ENCODE peak calls at places on chromosomes 11 and 22, in seven cellular contexts. One of them, this sample, is unnamed.
A peak's percentile ranks its signal among the peaks of the same experiment; 100 is the strongest.

GRCh38 chr11:14973621-14974020 is 1.5 kb upstream of the CALCA start:
- DNase-seq in lung: no peak
- DNase-seq in pancreas: no peak
- DNase-seq in right cardiac atrium: no peak
- DNase-seq in ascending aorta: no peak
- DNase-seq in heart left ventricle: peak; percentile 23
- DNase-seq in psoas muscle: no peak
- DNase-seq in this sample: no peak

GRCh38 chr11:118306556-118306955 is 2.0 kb downstream of the CD3E start:
- DNase-seq in lung: no peak
- DNase-seq in pancreas: no peak
- DNase-seq in right cardiac atrium: no peak
- DNase-seq in ascending aorta: no peak
- DNase-seq in heart left ventricle: no peak
- DNase-seq in psoas muscle: no peak
- DNase-seq in this sample: no peak

GRCh38 chr22:11627436-11627797 is 3900.6 kb upstream of the OR11H1 start:
- DNase-seq in lung: no peak
- DNase-seq in pancreas: no peak
- DNase-seq in right cardiac atrium: no peak
- DNase-seq in ascending aorta: no peak
- DNase-seq in heart left ventricle: peak; percentile 21
- DNase-seq in psoas muscle: no peak
- DNase-seq in this sample: no peak

GRCh38 chr22:45672564-45673481 is 1.2 kb downstream of the ATXN10 start:
- DNase-seq in lung: no peak
- DNase-seq in pancreas: no peak
- DNase-seq in right cardiac atrium: no peak
- DNase-seq in ascending aorta: no peak
- DNase-seq in heart left ventricle: no peak
- DNase-seq in psoas muscle: no peak
- DNase-seq in this sample: no peak

GRCh38 chr11:130737866-130738431 is 178.3 kb downstream of the SNX19 start:
- DNase-seq in lung: peak; percentile 40
- DNase-seq in pancreas: peak; percentile 36
- DNase-seq in right cardiac atrium: peak; percentile 87
- DNase-seq in ascending aorta: no peak
- DNase-seq in heart left ventricle: peak; percentile 89
- DNase-seq in psoas muscle: peak; percentile 65
- DNase-seq in this sample: peak; percentile 95

GRCh38 chr22:20549232-20549841 is 41.9 kb downstream of the MED15 start:
- DNase-seq in lung: no peak
- DNase-seq in pancreas: no peak
- DNase-seq in right cardiac atrium: peak; percentile 72
- DNase-seq in ascending aorta: no peak
- DNase-seq in heart left ventricle: no peak
- DNase-seq in psoas muscle: peak; percentile 54
- DNase-seq in this sample: no peak

GRCh38 chr11:27507561-27508322 is 1.2 kb upstream of the LIN7C start:
- DNase-seq in lung: no peak
- DNase-seq in pancreas: no peak
- DNase-seq in right cardiac atrium: no peak
- DNase-seq in ascending aorta: no peak
- DNase-seq in heart left ventricle: no peak
- DNase-seq in psoas muscle: no peak
- DNase-seq in this sample: no peak

GRCh38 chr11:116478676-116479075 is 294.1 kb downstream of the BUD13 start:
- DNase-seq in lung: no peak
- DNase-seq in pancreas: no peak
- DNase-seq in right cardiac atrium: no peak
- DNase-seq in ascending aorta: no peak
- DNase-seq in heart left ventricle: no peak
- DNase-seq in psoas muscle: no peak
- DNase-seq in this sample: no peak

GRCh38 chr22:31852691-31853370 is 91.5 kb upstream of the YWHAH start:
- DNase-seq in lung: no peak
- DNase-seq in pancreas: no peak
- DNase-seq in right cardiac atrium: no peak
- DNase-seq in ascending aorta: no peak
- DNase-seq in heart left ventricle: no peak
- DNase-seq in psoas muscle: no peak
- DNase-seq in this sample: no peak

GRCh38 chr11:14713518-14714244 is 70.1 kb downstream of the PDE3B start:
- DNase-seq in lung: no peak
- DNase-seq in pancreas: no peak
- DNase-seq in right cardiac atrium: no peak
- DNase-seq in ascending aorta: no peak
- DNase-seq in heart left ventricle: no peak
- DNase-seq in psoas muscle: no peak
- DNase-seq in this sample: peak; percentile 33

GRCh38 chr11:106961518-106961917 is 56.8 kb downstream of the GUCY1A2 start:
- DNase-seq in lung: no peak
- DNase-seq in pancreas: no peak
- DNase-seq in right cardiac atrium: no peak
- DNase-seq in ascending aorta: no peak
- DNase-seq in heart left ventricle: no peak
- DNase-seq in psoas muscle: no peak
- DNase-seq in this sample: no peak

GRCh38 chr11:132576706-132577105 is 955.6 kb downstream of the OPCML start:
- DNase-seq in lung: no peak
- DNase-seq in pancreas: no peak
- DNase-seq in right cardiac atrium: peak; percentile 30
- DNase-seq in ascending aorta: no peak
- DNase-seq in heart left ventricle: no peak
- DNase-seq in psoas muscle: no peak
- DNase-seq in this sample: no peak

GRCh38 chr11:94780432-94780831 is 12.3 kb downstream of the AMOTL1 start:
- DNase-seq in lung: no peak
- DNase-seq in pancreas: no peak
- DNase-seq in right cardiac atrium: no peak
- DNase-seq in ascending aorta: no peak
- DNase-seq in heart left ventricle: no peak
- DNase-seq in psoas muscle: no peak
- DNase-seq in this sample: no peak
- H3K4me1 ChIP-seq in lung: peaks cover 11% of the 10 kb centered on the region
- H3K4me1 ChIP-seq in pancreas: peaks cover 10% of the 10 kb centered on the region
- H3K4me1 ChIP-seq in right cardiac atrium: peaks cover 15% of the 10 kb centered on the region
- H3K4me1 ChIP-seq in ascending aorta: peaks cover 40% of the 10 kb centered on the region
- H3K4me1 ChIP-seq in heart left ventricle: peaks cover 42% of the 10 kb centered on the region
- H3K4me1 ChIP-seq in psoas muscle: peaks cover 87% of the 10 kb centered on the region
- H3K4me1 ChIP-seq in this sample: no peaks in the 10 kb centered on the region

GRCh38 chr11:1387521-1387920 is 2.2 kb upstream of the BRSK2 start:
- DNase-seq in lung: no peak
- DNase-seq in pancreas: no peak
- DNase-seq in right cardiac atrium: peak; percentile 36
- DNase-seq in ascending aorta: no peak
- DNase-seq in heart left ventricle: peak; percentile 19
- DNase-seq in psoas muscle: peak; percentile 52
- DNase-seq in this sample: no peak

GRCh38 chr11:1389103-1389931 is 417 bp upstream of the BRSK2 start:
- DNase-seq in lung: peak; percentile 94
- DNase-seq in pancreas: peak; percentile 97
- DNase-seq in right cardiac atrium: peak; percentile 99
- DNase-seq in ascending aorta: peak; percentile 98
- DNase-seq in heart left ventricle: peak; percentile 98
- DNase-seq in psoas muscle: peak; percentile 99
- DNase-seq in this sample: peak; percentile 89

GRCh38 chr11:1388763-1389102 is 1.0 kb upstream of the BRSK2 start:
- DNase-seq in lung: no peak
- DNase-seq in pancreas: no peak
- DNase-seq in right cardiac atrium: no peak
- DNase-seq in ascending aorta: no peak
- DNase-seq in heart left ventricle: no peak
- DNase-seq in psoas muscle: no peak
- DNase-seq in this sample: no peak

GRCh38 chr11:1389932-1390587 is at the start of gene BRSK2:
- DNase-seq in lung: no peak
- DNase-seq in pancreas: peak; percentile 41
- DNase-seq in right cardiac atrium: peak; percentile 57
- DNase-seq in ascending aorta: no peak
- DNase-seq in heart left ventricle: no peak
- DNase-seq in psoas muscle: peak; percentile 44
- DNase-seq in this sample: no peak

DNA sequence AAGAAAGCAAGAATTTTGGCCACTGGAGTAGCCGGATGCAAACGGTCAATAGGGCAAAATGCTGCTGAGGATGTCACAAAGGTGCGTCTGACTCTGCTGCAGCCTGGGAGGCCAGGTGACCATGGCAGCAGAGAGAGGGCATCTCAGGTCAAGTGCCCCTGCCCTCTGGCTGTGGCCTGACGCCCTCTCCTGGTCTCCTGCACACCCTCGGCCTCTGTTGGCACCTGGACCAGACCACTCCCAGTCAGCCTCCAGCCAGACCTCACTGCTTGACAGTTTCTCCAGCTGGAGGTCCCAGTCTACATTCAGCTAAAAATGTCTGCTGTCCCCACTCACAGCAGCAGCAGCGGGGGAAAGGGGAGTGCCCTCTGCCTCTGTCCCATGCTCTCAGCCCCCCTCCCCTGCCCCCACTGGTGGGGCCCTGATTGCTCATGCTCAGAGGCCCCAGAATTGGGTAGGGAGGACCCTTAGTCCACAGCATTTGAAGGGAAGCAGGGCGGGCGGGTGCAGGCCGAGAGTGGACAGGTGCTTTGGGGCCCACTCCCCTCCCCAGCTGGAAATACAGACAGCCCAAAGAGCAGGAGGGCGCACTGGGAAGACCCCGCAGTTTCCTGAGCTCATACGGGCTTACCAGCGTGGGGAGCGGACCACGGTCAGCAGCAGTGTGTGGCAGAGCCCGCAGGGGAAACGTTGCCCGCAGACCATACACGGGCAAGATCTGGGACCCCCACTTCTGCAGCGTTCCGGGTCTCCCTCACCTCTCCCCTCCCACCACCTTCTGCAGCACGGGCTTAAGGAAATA is 1.6 kb upstream of the BRSK2 start:
- DNase-seq in lung: peak; percentile 44
- DNase-seq in pancreas: peak; percentile 52
- DNase-seq in right cardiac atrium: peak; percentile 41
- DNase-seq in ascending aorta: no peak
- DNase-seq in heart left ventricle: peak; percentile 25
- DNase-seq in psoas muscle: peak; percentile 50
- DNase-seq in this sample: no peak
- H3K27me3 ChIP-seq in lung: no peaks in the 10 kb centered on the region
- H3K27me3 ChIP-seq in pancreas: no peaks in the 10 kb centered on the region
- H3K27me3 ChIP-seq in right cardiac atrium: no peaks in the 10 kb centered on the region
- H3K27me3 ChIP-seq in ascending aorta: peaks cover 24% of the 10 kb centered on the region
- H3K27me3 ChIP-seq in heart left ventricle: peaks cover 27% of the 10 kb centered on the region
- H3K27me3 ChIP-seq in psoas muscle: peaks cover 63% of the 10 kb centered on the region
- H3K27me3 ChIP-seq in this sample: peaks cover 15% of the 10 kb centered on the region

DNA sequence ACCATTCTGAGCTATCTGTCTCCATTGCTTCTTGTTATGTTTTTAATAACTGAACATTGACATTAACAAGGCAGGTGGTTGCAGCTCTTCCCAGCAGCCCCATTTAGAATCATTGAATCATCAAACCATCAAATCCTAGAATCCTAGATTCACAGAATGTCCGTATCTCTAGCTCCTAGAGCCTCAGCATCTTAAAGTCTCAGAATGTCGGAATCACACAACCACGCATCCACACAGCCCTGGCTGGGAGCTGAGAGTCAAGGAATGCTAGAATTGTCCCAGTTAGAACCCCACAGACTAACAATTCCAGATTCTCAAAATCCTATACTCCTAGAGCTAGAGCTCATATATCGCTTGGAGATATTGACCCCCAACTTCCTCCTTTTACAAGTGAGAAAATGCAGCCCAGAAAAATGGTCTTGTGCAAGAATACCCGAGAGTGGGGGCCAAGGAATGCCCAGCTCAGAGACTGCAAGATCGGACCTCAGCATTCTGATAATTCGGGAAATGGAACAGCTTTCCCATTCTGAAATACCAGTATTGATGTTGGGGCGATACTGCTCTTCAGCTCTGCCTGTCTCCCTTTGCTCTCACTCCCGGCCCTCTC is 38.8 kb downstream of the PDE2A start:
- DNase-seq in lung: no peak
- DNase-seq in pancreas: no peak
- DNase-seq in right cardiac atrium: peak; percentile 18
- DNase-seq in ascending aorta: no peak
- DNase-seq in heart left ventricle: no peak
- DNase-seq in psoas muscle: no peak
- DNase-seq in this sample: no peak
- H3K4me1 ChIP-seq in lung: peaks cover 16% of the 10 kb centered on the region
- H3K4me1 ChIP-seq in pancreas: no peaks in the 10 kb centered on the region
- H3K4me1 ChIP-seq in right cardiac atrium: peaks cover 19% of the 10 kb centered on the region
- H3K4me1 ChIP-seq in ascending aorta: peaks cover 5% of the 10 kb centered on the region
- H3K4me1 ChIP-seq in heart left ventricle: peaks cover 75% of the 10 kb centered on the region
- H3K4me1 ChIP-seq in psoas muscle: peaks cover 22% of the 10 kb centered on the region
- H3K4me1 ChIP-seq in this sample: no peaks in the 10 kb centered on the region

GRCh38 chr11:126573325-126574076 is 218.0 kb downstream of the ST3GAL4 start:
- DNase-seq in lung: no peak
- DNase-seq in pancreas: no peak
- DNase-seq in right cardiac atrium: no peak
- DNase-seq in ascending aorta: no peak
- DNase-seq in heart left ventricle: no peak
- DNase-seq in psoas muscle: no peak
- DNase-seq in this sample: no peak
- H3K27me3 ChIP-seq in lung: no peaks in the 10 kb centered on the region
- H3K27me3 ChIP-seq in pancreas: no peaks in the 10 kb centered on the region
- H3K27me3 ChIP-seq in right cardiac atrium: no peaks in the 10 kb centered on the region
- H3K27me3 ChIP-seq in ascending aorta: no peaks in the 10 kb centered on the region
- H3K27me3 ChIP-seq in heart left ventricle: peaks cover 16% of the 10 kb centered on the region
- H3K27me3 ChIP-seq in psoas muscle: peaks cover 30% of the 10 kb centered on the region
- H3K27me3 ChIP-seq in this sample: peaks cover 5% of the 10 kb centered on the region

This sample was measured in small intestine.